ENCODE peak calls at places on chromosome 19, in four cellular contexts. K is lower leg skin, U is IMR-90, H is right atrium auricular region. Y is an unnamed sample.

GRCh38 chr19:58479736-58480480 is 3.8 kb downstream of the ZNF446 start:
- DNase-seq in H (no peak), K (no peak), U (no peak), Y (no peak)

GRCh38 chr19:7722231-7722651 is 9.7 kb downstream of the CLEC4G start:
- DNase-seq in H (no peak), K (no peak), U (no peak), Y (no peak)

GRCh38 chr19:45878043-45878794 is 7.7 kb downstream of the IRF2BP1 start:
- DNase-seq in H (no peak), K (no peak), U (no peak), Y (no peak)

GRCh38 chr19:48842744-48843162 is 6.5 kb upstream of the HSD17B14 start:
- DNase-seq in K (no peak), U (peak), H (no peak), Y (peak)

GRCh38 chr19:1312732-1313694 is 27.3 kb downstream of the EFNA2 start:
- DNase-seq in U (peak), H (no peak), K (peak), Y (peak)

GRCh38 chr19:6590458-6591319 is at the start of gene CD70:
- DNase-seq in K (peak), H (no peak), U (no peak), Y (no peak)

GRCh38 chr19:19860756-19861390 is 4.8 kb upstream of the ZNF253 start:
- DNase-seq in U (no peak), K (no peak), H (no peak), Y (no peak)

GRCh38 chr19:49488863-49489537 is 1.6 kb downstream of the RPL13A start:
- DNase-seq in U (no peak), H (no peak), K (no peak), Y (no peak)

GRCh38 chr19:46487802-46488445 is 7.7 kb downstream of the PNMA8B start:
- DNase-seq in U (peak), K (peak), H (peak), Y (peak)

GRCh38 chr19:51810228-51810627 is 15.3 kb downstream of the FPR3 start:
- DNase-seq in H (no peak), U (no peak), K (no peak), Y (peak)

GRCh38 chr19:5559804-5560133 is 8.0 kb downstream of the TINCR start:
- DNase-seq in K (no peak), U (no peak), H (no peak), Y (no peak)

GRCh38 chr19:1015061-1015781 is 5.7 kb downstream of the TMEM259 start:
- DNase-seq in U (no peak), H (no peak), K (no peak), Y (no peak)

GRCh38 chr19:395467-395866 is 13.5 kb downstream of the C2CD4C start:
- DNase-seq in U (no peak), H (no peak), K (no peak), Y (no peak)

GRCh38 chr19:50602935-50603334 is 34.7 kb upstream of the LRRC4B start:
- DNase-seq in H (no peak), U (no peak), K (no peak), Y (no peak)

GRCh38 chr19:50607388-50607787 is 32.3 kb downstream of the SYT3 start:
- DNase-seq in K (peak), H (no peak), U (no peak), Y (no peak)

GRCh38 chr19:50602089-50602422 is 33.8 kb upstream of the LRRC4B start:
- DNase-seq in K (peak), U (no peak), H (no peak), Y (no peak)

GRCh38 chr19:50601407-50602088 is 33.3 kb upstream of the LRRC4B start:
- DNase-seq in H (no peak), K (peak), U (no peak), Y (no peak)

GRCh38 chr19:50602496-50602895 is 34.3 kb upstream of the LRRC4B start:
- DNase-seq in U (no peak), H (no peak), K (peak), Y (no peak)
- TF ChIP-seq CTCF in U (no peak), H (no peak), K (no peak), Y (no peak)

DNA sequence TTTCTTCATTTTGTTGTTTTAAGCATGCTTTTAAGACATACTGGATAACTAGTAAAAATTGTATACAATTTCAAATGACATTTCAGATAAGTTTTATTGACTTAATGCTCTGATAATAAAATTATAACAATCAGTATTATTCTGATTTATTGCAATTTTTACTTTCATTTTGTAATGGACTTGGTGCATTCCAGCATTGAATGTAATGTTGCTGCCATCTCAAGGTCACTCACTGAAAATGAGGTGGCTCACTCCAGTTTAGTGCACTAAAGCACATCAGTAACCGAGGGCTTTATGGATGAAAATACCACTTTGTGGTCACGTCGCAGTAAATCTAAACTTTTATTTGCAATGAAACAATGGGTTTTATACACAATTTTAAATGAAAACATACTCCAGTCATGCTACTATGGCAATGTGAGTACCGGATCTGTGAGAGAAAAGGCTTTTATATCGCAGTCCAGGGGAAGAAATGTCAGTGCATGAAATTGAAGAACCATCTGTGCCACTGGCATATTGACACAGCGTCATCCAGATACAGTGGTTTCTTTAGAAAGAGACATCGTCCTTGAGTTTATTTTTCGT is 20.7 kb upstream of the ZNF507 start:
- DNase-seq in U (peak), H (no peak), K (no peak), Y (peak)
- H3K4me3 ChIP-seq in U (no peak), H (no peak), K (no peak), Y (no peak)

DNA sequence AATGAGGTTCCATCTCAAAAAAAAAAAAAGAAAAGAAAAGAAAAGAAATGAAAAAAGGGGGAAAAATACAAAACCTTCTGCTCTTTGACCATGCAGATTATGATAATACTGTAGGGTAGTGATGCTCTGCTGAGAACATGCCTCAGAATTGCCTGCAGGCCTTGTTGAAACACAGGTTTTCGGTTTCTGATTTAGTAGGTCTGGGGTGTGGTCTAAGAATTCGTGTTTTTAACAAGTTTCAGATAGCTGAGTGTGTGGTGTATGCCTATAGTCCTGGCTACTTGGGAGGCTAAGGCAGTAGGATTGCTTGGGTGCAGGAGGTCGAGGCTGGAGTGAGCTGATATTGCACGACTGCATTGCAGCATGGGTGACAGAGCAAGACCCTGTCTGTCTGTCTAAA is 14.9 kb upstream of the CYP2B6 start:
- DNase-seq in U (no peak), K (peak), H (no peak), Y (no peak)
- TF ChIP-seq CTCF in U (no peak), K (no peak), H (no peak), Y (no peak)

DNA sequence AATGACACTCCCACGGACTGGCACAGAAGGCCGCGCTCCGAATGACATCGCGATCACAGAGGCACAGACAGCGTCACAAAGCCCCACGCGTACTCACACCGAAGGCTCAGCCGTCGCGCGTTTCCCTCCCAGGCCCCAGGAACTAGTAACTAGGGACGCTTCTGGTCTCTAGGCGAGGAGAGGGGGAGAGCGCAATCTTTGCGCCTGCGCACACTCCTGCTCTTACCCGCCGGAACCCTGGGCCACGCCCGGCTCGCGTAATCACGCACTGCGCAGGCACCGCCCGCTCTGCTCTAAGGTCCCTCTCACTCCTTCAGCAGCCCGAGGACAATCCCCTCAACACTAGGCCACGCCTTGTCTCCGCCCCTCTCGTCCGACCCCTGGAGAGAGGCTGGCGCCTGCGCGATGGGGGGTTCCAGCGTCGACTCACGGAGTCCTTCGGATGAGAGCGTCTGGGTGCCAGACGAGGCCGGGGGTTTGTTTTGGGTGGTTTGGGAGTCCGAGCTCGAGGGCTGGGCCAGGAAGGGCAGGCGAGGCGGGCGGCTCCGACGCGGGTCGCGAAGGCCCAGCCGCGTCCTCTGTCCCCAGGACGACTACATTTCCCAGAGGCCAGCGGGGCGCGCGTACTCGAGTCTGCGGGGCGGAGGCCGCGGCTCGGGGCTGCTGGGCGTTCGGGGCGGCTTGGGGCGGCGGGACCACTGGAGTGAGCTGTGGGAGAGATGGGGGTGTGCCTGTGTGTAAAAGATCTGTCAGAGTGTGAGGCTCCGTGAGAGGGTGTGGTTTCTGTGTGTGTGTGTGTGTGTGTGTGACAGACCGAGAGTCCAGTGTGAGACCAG is at the start of gene ZNF471:
- DNase-seq in K (peak), H (peak), U (peak), Y (peak)
- H3K4me3 ChIP-seq in K (peak), H (peak), U (peak), Y (peak)

DNA sequence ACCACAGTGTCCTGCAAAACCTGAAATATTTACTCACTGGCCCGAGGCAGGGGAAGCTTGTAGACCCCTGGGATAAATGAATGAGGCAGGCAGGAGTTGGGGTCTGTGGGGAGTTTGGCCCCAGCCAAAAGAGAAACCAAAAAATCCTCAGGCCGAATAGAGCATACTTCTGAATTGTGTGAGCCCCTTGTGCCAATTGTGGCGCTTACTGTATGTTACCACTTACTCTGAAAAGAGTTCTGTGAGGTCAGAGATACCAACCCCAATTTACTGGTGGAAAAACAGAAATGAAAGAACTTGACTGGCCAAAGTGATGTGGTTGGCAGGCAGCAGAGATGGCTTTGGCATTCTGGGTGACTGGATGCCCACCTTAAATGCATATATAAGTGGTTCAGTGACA is 6.9 kb downstream of the CARM1 start:
- DNase-seq in K (no peak), H (no peak), U (no peak), Y (no peak)
- TF ChIP-seq CTCF in K (no peak), H (no peak), U (no peak), Y (no peak)

GRCh38 chr19:40803857-40804782 is 5.1 kb downstream of the EGLN2 start:
- DNase-seq in K (no peak), H (no peak), U (no peak), Y (no peak)

GRCh38 chr19:40800997-40801377 is 2.0 kb downstream of the EGLN2 start:
- DNase-seq in H (no peak), U (no peak), K (no peak), Y (no peak)

GRCh38 chr19:40801449-40802299 is 2.7 kb downstream of the EGLN2 start:
- DNase-seq in H (no peak), U (no peak), K (no peak), Y (no peak)

GRCh38 chr19:40803170-40803856 is 4.3 kb downstream of the EGLN2 start:
- DNase-seq in K (no peak), H (no peak), U (no peak), Y (no peak)

DNA sequence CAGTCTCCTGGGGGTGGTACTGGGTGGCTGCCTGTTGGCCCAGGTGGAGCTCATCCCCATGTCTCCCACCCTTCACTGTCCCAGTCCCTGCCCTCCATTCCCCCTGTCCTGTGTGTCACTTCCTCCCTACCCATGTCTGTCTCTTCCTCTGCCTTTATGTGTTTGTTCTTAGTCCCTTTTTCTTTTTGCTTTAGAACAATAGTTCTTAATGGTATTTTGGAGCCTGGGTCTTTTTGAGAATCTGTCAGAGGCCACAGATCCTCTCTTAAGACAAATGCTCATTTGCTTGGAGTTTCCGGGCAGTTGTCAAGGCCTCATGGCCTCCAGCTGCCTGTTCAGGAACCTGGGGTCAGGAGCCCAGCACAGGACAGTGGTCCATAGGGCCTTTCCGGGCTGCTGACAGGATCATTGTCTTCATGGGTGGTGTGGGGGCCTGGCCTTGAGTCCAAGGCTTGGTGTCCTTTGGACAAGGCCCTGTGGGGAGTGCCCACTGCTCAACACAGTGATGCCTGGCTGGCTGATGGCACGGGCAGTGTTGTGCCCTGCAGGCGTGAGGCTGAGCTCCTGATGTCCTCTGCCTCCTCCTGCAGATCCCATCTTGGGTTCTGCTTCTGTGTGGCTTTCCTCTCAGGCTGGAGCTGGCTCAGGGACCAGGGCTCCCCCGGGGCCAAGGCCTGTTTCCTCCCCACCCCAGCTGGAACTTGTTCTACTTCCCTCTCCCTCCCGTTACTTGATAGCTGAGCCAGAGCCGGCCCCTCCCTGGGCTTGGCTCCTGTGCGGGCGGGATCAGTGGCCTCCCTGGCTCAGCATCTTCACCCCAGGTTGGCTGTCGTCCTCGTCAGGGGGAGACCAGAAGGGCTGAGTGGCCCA is 3.5 kb downstream of the EGLN2 start:
- DNase-seq in K (peak), U (no peak), H (peak), Y (peak)
- H3K4me3 ChIP-seq in K (no peak), U (no peak), H (peak), Y (peak)

DNA sequence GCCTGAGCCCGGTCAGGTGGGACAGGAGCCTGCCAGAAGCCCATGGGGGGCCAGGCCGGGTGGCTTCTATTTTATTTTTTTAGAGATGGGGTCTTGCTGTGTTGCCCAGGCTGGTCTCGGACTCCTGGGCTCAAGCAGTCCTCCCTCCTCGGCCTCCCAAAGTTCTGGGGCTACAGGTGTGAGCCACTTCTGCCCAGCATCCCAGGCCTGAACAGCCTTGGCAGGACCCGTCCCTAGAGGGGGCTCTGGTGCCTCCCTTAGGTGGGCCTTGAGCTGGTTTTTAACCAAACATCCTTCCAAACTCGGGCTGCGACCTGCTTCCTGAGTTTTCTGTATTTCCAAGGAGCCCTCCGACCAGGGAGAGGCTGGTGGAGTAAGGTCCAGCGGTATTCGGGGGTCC is 10.5 kb downstream of the COMP start:
- DNase-seq in H (no peak), K (no peak), U (no peak), Y (no peak)
- TF ChIP-seq CTCF in H (no peak), K (no peak), U (no peak), Y (no peak)

DNA sequence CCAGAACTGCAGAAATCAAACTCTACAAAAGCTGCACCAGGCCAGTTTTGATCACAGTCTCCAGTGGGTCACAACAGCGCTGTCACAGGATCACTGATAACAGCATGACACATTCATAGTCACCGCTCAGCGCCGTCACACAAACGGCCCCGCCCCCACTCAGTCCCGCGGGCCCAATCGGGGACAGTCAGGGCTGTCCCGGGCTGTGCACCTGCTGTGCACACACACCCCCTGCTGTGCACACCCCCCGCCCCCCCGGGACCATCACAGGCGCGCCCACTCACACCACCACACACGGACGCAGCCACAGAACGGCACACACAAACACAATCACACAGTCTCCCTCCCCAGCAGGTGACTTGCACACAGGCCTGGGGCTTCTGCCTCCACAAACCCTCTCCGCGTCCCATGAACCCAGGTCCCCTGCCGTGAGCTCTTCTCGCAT is 435 bp upstream of the ZNF382 start:
- DNase-seq in H (peak), U (peak), K (peak), Y (peak)
- H3K4me3 ChIP-seq in H (peak), U (peak), K (peak), Y (peak)

DNA sequence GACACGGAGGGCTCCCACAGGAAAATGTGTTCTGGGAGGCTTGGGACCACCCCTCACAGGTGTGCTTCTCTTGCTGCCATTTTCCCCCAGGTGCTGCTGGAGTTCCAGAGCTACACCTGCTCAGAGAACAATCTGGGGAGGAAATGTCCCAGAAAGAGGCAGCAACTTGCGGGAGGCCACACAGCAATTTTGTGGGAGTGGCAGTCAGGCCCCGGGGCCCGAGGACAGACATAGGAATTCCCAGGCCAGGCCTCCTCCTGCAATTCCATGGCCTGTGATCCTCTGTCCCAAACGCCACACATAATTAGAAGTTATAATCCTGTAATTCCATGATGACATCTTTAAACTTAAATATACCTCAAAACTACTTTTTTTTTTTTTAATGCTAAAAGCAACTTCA is 1.8 kb downstream of the RHPN2 start:
- DNase-seq in U (no peak), H (no peak), K (no peak), Y (no peak)
- TF ChIP-seq CTCF in U (no peak), H (no peak), K (no peak), Y (no peak)

Y was measured in fibroblast of the aortic adventitia.